ENCODE peak calls at places on chromosomes 2 and 18, in five cellular contexts. One of them, this sample, is unnamed. For H3K9me3, the result is how much of the 10 kb centered on the place peaks cover.

GRCh38 chr2:128776461-128776971 is 457.8 kb upstream of the HS6ST1 start:
- DNase-seq in K562: no peak
- DNase-seq in CD4-positive, alpha-beta T cell: no peak
- DNase-seq in thoracic aorta: no peak
- DNase-seq in CD8-positive, alpha-beta memory T cell: no peak
- DNase-seq in this sample: no peak

GRCh38 chr2:156215656-156216055 is 116.9 kb downstream of the NR4A2 start:
- DNase-seq in thoracic aorta: no peak
- DNase-seq in K562: no peak
- DNase-seq in CD4-positive, alpha-beta T cell: no peak
- DNase-seq in CD8-positive, alpha-beta memory T cell: no peak
- DNase-seq in this sample: no peak

GRCh38 chr2:153487482-153487881 is 8.9 kb upstream of the RPRM start:
- DNase-seq in CD8-positive, alpha-beta memory T cell: no peak
- DNase-seq in CD4-positive, alpha-beta T cell: no peak
- DNase-seq in K562: no peak
- DNase-seq in thoracic aorta: no peak
- DNase-seq in this sample: no peak

GRCh38 chr2:19690429-19690828 is 211.4 kb downstream of the TTC32 start:
- DNase-seq in K562: no peak
- DNase-seq in CD4-positive, alpha-beta T cell: no peak
- DNase-seq in thoracic aorta: no peak
- DNase-seq in CD8-positive, alpha-beta memory T cell: no peak
- DNase-seq in this sample: no peak

GRCh38 chr2:12141618-12142220 is 395.3 kb downstream of the LPIN1 start:
- DNase-seq in CD4-positive, alpha-beta T cell: no peak
- DNase-seq in K562: no peak
- DNase-seq in thoracic aorta: no peak
- DNase-seq in CD8-positive, alpha-beta memory T cell: no peak
- DNase-seq in this sample: no peak

GRCh38 chr2:241309684-241310117 is 5.8 kb downstream of the HDLBP start:
- DNase-seq in K562: no peak
- DNase-seq in CD4-positive, alpha-beta T cell: peak
- DNase-seq in CD8-positive, alpha-beta memory T cell: peak
- DNase-seq in thoracic aorta: no peak
- DNase-seq in this sample: peak

GRCh38 chr2:238970553-238971081 is 122.7 kb downstream of the TWIST2 start:
- DNase-seq in thoracic aorta: no peak
- DNase-seq in CD4-positive, alpha-beta T cell: peak
- DNase-seq in CD8-positive, alpha-beta memory T cell: peak
- DNase-seq in K562: peak
- DNase-seq in this sample: peak

GRCh38 chr18:37266290-37266689 is 299.3 kb downstream of the CELF4 start:
- DNase-seq in K562: peak
- DNase-seq in CD4-positive, alpha-beta T cell: no peak
- DNase-seq in CD8-positive, alpha-beta memory T cell: no peak
- DNase-seq in thoracic aorta: no peak
- DNase-seq in this sample: no peak

GRCh38 chr2:217926801-217927200 is 76.0 kb downstream of the TNS1 start:
- DNase-seq in thoracic aorta: no peak
- DNase-seq in K562: no peak
- DNase-seq in CD8-positive, alpha-beta memory T cell: no peak
- DNase-seq in CD4-positive, alpha-beta T cell: no peak
- DNase-seq in this sample: no peak

GRCh38 chr2:134736167-134736885 is 17.5 kb upstream of the TMEM163 start:
- DNase-seq in thoracic aorta: no peak
- DNase-seq in K562: no peak
- DNase-seq in CD8-positive, alpha-beta memory T cell: no peak
- DNase-seq in CD4-positive, alpha-beta T cell: no peak
- DNase-seq in this sample: no peak

GRCh38 chr2:237892936-237893595 is 33.6 kb downstream of the RAMP1 start:
- DNase-seq in CD4-positive, alpha-beta T cell: no peak
- DNase-seq in K562: no peak
- DNase-seq in CD8-positive, alpha-beta memory T cell: no peak
- DNase-seq in thoracic aorta: no peak
- DNase-seq in this sample: no peak

GRCh38 chr2:50661682-50662081 is 370.2 kb downstream of the NRXN1 start:
- DNase-seq in CD4-positive, alpha-beta T cell: no peak
- DNase-seq in K562: no peak
- DNase-seq in CD8-positive, alpha-beta memory T cell: no peak
- DNase-seq in thoracic aorta: no peak
- DNase-seq in this sample: no peak

GRCh38 chr2:227414846-227415245 is 27.1 kb upstream of the SCYGR1 start:
- DNase-seq in K562: no peak
- DNase-seq in CD8-positive, alpha-beta memory T cell: no peak
- DNase-seq in thoracic aorta: no peak
- DNase-seq in CD4-positive, alpha-beta T cell: no peak
- DNase-seq in this sample: peak

GRCh38 chr2:219289537-219290361 is 10.6 kb downstream of the DNAJB2 start:
- DNase-seq in CD8-positive, alpha-beta memory T cell: no peak
- DNase-seq in CD4-positive, alpha-beta T cell: no peak
- DNase-seq in thoracic aorta: peak
- DNase-seq in K562: no peak
- DNase-seq in this sample: peak

GRCh38 chr2:38835015-38835601 is 40.6 kb downstream of the DHX57 start:
- DNase-seq in CD8-positive, alpha-beta memory T cell: no peak
- DNase-seq in thoracic aorta: no peak
- DNase-seq in CD4-positive, alpha-beta T cell: no peak
- DNase-seq in K562: peak
- DNase-seq in this sample: no peak

GRCh38 chr2:209913786-209914185 is 88.7 kb upstream of the RPE start:
- DNase-seq in CD8-positive, alpha-beta memory T cell: no peak
- DNase-seq in thoracic aorta: no peak
- DNase-seq in CD4-positive, alpha-beta T cell: no peak
- DNase-seq in K562: no peak
- DNase-seq in this sample: no peak

GRCh38 chr2:209922116-209922515 is 80.3 kb upstream of the RPE start:
- DNase-seq in CD4-positive, alpha-beta T cell: no peak
- DNase-seq in CD8-positive, alpha-beta memory T cell: no peak
- DNase-seq in K562: no peak
- DNase-seq in thoracic aorta: no peak
- DNase-seq in this sample: no peak

GRCh38 chr2:209911486-209911885 is 91.0 kb upstream of the RPE start:
- DNase-seq in CD8-positive, alpha-beta memory T cell: no peak
- DNase-seq in thoracic aorta: no peak
- DNase-seq in K562: no peak
- DNase-seq in CD4-positive, alpha-beta T cell: no peak
- DNase-seq in this sample: no peak

GRCh38 chr2:209918251-209918650 is 84.2 kb upstream of the RPE start:
- DNase-seq in CD4-positive, alpha-beta T cell: no peak
- DNase-seq in thoracic aorta: no peak
- DNase-seq in CD8-positive, alpha-beta memory T cell: no peak
- DNase-seq in K562: no peak
- DNase-seq in this sample: no peak

GRCh38 chr2:209917154-209917771 is 85.2 kb upstream of the RPE start:
- DNase-seq in thoracic aorta: no peak
- DNase-seq in CD4-positive, alpha-beta T cell: no peak
- DNase-seq in K562: no peak
- DNase-seq in CD8-positive, alpha-beta memory T cell: no peak
- DNase-seq in this sample: no peak
- H3K9me3 ChIP-seq in thoracic aorta: under half
- H3K9me3 ChIP-seq in CD4-positive, alpha-beta T cell: under half
- H3K9me3 ChIP-seq in K562: under half
- H3K9me3 ChIP-seq in CD8-positive, alpha-beta memory T cell: under half
- H3K9me3 ChIP-seq in this sample: under half

GRCh38 chr18:9293948-9294347 is 40.6 kb upstream of the TWSG1 start:
- DNase-seq in K562: no peak
- DNase-seq in CD8-positive, alpha-beta memory T cell: no peak
- DNase-seq in thoracic aorta: no peak
- DNase-seq in CD4-positive, alpha-beta T cell: no peak
- DNase-seq in this sample: no peak
- H3K9me3 ChIP-seq in K562: under half
- H3K9me3 ChIP-seq in CD8-positive, alpha-beta memory T cell: under half
- H3K9me3 ChIP-seq in thoracic aorta: under half
- H3K9me3 ChIP-seq in CD4-positive, alpha-beta T cell: under half
- H3K9me3 ChIP-seq in this sample: under half

DNA sequence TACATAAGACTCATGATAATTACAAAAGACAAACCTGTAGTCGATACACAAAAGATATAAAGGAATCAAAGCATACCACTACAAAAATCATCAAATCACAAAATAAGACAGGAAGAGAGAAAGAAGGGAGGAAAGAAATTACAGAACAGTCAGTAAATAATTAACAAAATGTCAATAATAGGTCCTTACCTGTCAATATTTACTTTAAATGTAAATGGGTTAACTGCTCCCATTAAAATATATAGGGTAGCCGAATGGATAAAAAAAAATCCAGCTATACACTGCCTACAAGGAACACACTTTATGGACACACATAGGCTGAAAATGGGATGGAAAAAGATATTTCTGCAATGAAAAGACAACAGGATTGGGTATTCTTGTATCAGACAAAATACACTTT is 163.7 kb downstream of the PIEZO2 start:
- DNase-seq in K562: no peak
- DNase-seq in CD4-positive, alpha-beta T cell: no peak
- DNase-seq in CD8-positive, alpha-beta memory T cell: no peak
- DNase-seq in thoracic aorta: no peak
- DNase-seq in this sample: no peak
- H3K9me3 ChIP-seq in K562: under half
- H3K9me3 ChIP-seq in CD4-positive, alpha-beta T cell: under half
- H3K9me3 ChIP-seq in CD8-positive, alpha-beta memory T cell: under half
- H3K9me3 ChIP-seq in thoracic aorta: under half
- H3K9me3 ChIP-seq in this sample: under half

DNA sequence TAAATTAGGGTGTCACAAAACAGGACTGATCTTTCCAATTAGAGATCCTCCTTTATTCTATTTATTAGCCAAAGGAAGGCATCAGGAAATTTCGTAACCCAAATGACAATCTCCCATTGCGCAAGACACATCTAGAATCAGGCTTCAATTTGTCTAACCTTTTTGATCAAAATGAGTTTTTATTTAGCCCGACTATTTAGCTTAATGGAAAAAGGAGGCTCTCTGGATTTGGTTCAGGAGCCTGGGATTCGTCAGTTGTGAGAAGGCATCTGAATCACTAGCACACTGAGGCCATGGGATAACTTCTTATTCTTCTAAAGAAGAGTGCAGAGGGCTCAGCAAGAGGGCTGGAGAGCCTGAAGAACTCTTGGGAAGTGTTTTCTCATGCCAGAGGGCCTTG is 332.1 kb upstream of the ETAA1 start:
- DNase-seq in thoracic aorta: no peak
- DNase-seq in CD8-positive, alpha-beta memory T cell: no peak
- DNase-seq in K562: no peak
- DNase-seq in CD4-positive, alpha-beta T cell: no peak
- DNase-seq in this sample: no peak
- H3K9me3 ChIP-seq in thoracic aorta: under half
- H3K9me3 ChIP-seq in CD8-positive, alpha-beta memory T cell: under half
- H3K9me3 ChIP-seq in K562: under half
- H3K9me3 ChIP-seq in CD4-positive, alpha-beta T cell: under half
- H3K9me3 ChIP-seq in this sample: under half

GRCh38 chr18:1092228-1092627 is 187.6 kb downstream of the ADCYAP1 start:
- DNase-seq in K562: peak
- DNase-seq in CD8-positive, alpha-beta memory T cell: no peak
- DNase-seq in thoracic aorta: no peak
- DNase-seq in CD4-positive, alpha-beta T cell: no peak
- DNase-seq in this sample: no peak

GRCh38 chr18:1094408-1094807 is 189.7 kb downstream of the ADCYAP1 start:
- DNase-seq in CD4-positive, alpha-beta T cell: no peak
- DNase-seq in K562: no peak
- DNase-seq in thoracic aorta: no peak
- DNase-seq in CD8-positive, alpha-beta memory T cell: no peak
- DNase-seq in this sample: peak

DNA sequence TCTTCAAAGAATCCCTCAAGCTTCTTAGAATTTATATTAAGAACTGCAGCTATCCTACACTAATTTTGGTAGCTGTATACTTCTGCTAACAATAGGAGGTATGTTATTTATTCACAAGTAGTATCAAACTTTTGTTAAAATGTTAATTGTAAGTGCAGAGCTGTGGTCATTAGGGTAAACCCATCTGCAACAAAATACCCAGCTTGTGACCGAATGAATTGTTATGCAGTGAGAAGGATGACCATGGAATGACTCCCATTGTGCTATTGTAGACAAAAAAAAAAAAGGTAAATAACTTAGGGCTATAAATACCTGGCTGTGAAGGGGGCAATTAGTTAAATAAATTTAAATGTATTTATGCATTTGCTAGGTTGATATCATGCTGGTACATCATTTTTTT is 186.1 kb downstream of the ADCYAP1 start:
- DNase-seq in CD8-positive, alpha-beta memory T cell: no peak
- DNase-seq in K562: no peak
- DNase-seq in thoracic aorta: no peak
- DNase-seq in CD4-positive, alpha-beta T cell: no peak
- DNase-seq in this sample: no peak
- H3K9me3 ChIP-seq in CD8-positive, alpha-beta memory T cell: under half
- H3K9me3 ChIP-seq in K562: under half
- H3K9me3 ChIP-seq in thoracic aorta: under half
- H3K9me3 ChIP-seq in CD4-positive, alpha-beta T cell: under half
- H3K9me3 ChIP-seq in this sample: under half

GRCh38 chr2:33614190-33614589 is 15.1 kb upstream of the FAM98A start:
- DNase-seq in CD4-positive, alpha-beta T cell: no peak
- DNase-seq in thoracic aorta: no peak
- DNase-seq in K562: no peak
- DNase-seq in CD8-positive, alpha-beta memory T cell: no peak
- DNase-seq in this sample: no peak
- H3K9me3 ChIP-seq in CD4-positive, alpha-beta T cell: under half
- H3K9me3 ChIP-seq in thoracic aorta: under half
- H3K9me3 ChIP-seq in K562: under half
- H3K9me3 ChIP-seq in CD8-positive, alpha-beta memory T cell: under half
- H3K9me3 ChIP-seq in this sample: under half

DNA sequence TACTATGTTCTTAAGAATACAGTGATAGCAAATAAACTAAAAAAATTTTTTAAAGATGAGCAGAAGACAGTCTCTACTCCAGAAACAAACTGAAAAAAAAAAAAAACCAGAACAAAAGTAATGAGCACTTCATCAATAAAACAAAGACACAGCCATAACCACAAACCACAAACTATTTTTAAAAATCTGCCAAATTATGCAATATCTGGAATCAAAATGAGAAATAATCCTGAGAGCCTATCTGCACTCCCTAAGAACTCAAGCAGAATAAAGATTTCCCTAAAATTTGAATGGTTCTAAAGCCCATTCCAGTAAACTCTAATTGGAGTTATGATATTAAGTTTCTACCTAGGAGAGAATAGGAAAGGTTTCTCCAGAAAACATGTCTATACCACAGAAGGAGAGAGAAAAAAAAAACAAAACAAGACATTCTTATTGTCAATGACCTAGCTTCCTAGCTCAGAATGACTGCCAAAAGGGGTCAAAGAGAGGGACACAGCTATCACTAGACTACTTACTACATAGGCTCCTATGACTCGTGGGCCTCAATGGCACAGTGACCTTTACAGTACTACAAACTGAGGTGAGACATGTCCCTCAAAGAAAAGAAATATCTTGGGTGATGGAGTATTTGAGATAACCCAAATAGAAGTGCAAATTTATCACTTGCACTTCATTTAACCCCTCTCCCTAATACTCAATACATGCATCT is 262.8 kb downstream of the ZEB2 start:
- DNase-seq in CD8-positive, alpha-beta memory T cell: no peak
- DNase-seq in thoracic aorta: no peak
- DNase-seq in K562: no peak
- DNase-seq in CD4-positive, alpha-beta T cell: no peak
- DNase-seq in this sample: no peak
- H3K9me3 ChIP-seq in CD8-positive, alpha-beta memory T cell: under half
- H3K9me3 ChIP-seq in thoracic aorta: under half
- H3K9me3 ChIP-seq in K562: under half
- H3K9me3 ChIP-seq in CD4-positive, alpha-beta T cell: under half
- H3K9me3 ChIP-seq in this sample: under half

DNA sequence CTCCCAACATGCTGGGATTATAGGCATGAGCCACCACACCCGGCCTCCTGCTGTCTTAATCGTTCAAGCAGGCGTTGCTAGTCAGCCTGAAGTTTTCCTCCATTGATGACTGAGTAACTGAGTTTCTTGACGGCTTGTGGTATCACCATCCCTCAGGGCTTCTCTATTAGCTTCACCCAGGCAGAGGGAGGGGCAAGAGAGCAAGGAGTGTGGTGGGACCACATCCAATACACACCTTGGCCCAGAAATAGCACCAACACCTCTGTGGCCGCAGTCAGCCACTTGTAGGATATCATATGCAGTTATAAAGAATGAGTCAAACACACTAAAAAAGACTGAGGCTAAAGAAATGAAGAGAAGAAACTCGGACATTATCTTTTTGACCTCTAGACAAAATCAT is 1009.4 kb upstream of the CELF4 start:
- DNase-seq in thoracic aorta: no peak
- DNase-seq in K562: no peak
- DNase-seq in CD8-positive, alpha-beta memory T cell: no peak
- DNase-seq in CD4-positive, alpha-beta T cell: no peak
- DNase-seq in this sample: no peak
- H3K9me3 ChIP-seq in thoracic aorta: under half
- H3K9me3 ChIP-seq in K562: under half
- H3K9me3 ChIP-seq in CD8-positive, alpha-beta memory T cell: under half
- H3K9me3 ChIP-seq in CD4-positive, alpha-beta T cell: under half
- H3K9me3 ChIP-seq in this sample: under half